ENCODE peak calls at places on chromosome 4, in four cellular contexts. E is IMR-90, I is H1, P is H9. C is an unnamed sample.

GRCh38 chr4:140188975-140189374 is 35.0 kb upstream of the MAML3 start:
- DNase-seq in E (peak; percentile 64), I (no peak), P (no peak), C (no peak)

GRCh38 chr4:68271851-68272756 is 26.6 kb upstream of the TMPRSS11B start:
- DNase-seq in E (peak; percentile 73), I (no peak), P (peak; percentile 32), C (peak; percentile 87)

GRCh38 chr4:68735106-68735505 is 64.7 kb upstream of the UGT2B15 start:
- DNase-seq in E (no peak), I (no peak), P (no peak), C (no peak)

GRCh38 chr4:140426610-140427103 is 791 bp downstream of the CLGN start:
- DNase-seq in E (no peak), I (no peak), P (no peak), C (peak; percentile 78)

GRCh38 chr4:3041192-3042142 is 32.9 kb downstream of the HTT-AS start:
- DNase-seq in E (peak; percentile 48), I (no peak), P (peak; percentile 55), C (peak; percentile 26)

GRCh38 chr4:152860057-152860456 is 76.1 kb upstream of the FHDC1 start:
- DNase-seq in E (no peak), I (no peak), P (no peak), C (peak; percentile 83)

GRCh38 chr4:66927937-66928336 is 617.4 kb downstream of the CENPC start:
- DNase-seq in E (no peak), I (no peak), P (no peak), C (no peak)

GRCh38 chr4:88244821-88245579 is 39.4 kb downstream of the PPM1K start:
- DNase-seq in E (no peak), I (no peak), P (no peak), C (no peak)

GRCh38 chr4:56372774-56373173 is 14.5 kb downstream of the AASDH start:
- DNase-seq in E (peak; percentile 57), I (no peak), P (no peak), C (no peak)

GRCh38 chr4:164595751-164596150 is 158.2 kb upstream of the SMIM31 start:
- DNase-seq in E (no peak), I (no peak), P (no peak), C (no peak)

GRCh38 chr4:83751336-83751949 is 215.5 kb downstream of the GPAT3 start:
- DNase-seq in E (no peak), I (no peak), P (no peak), C (peak; percentile 69)

GRCh38 chr4:105140684-105141490 is 5.8 kb upstream of the TET2 start:
- DNase-seq in E (no peak), I (no peak), P (no peak), C (peak; percentile 48)

GRCh38 chr4:13601060-13601459 is 26.5 kb downstream of the BOD1L1 start:
- DNase-seq in E (no peak), I (no peak), P (no peak), C (no peak)

GRCh38 chr4:67545199-67545995 is at the start of gene CENPC:
- DNase-seq in E (peak; percentile 97), I (peak; percentile 91), P (peak; percentile 99), C (peak; percentile 99)

GRCh38 chr4:57065730-57066482 is 44.3 kb downstream of the IGFBP7 start:
- DNase-seq in E (peak; percentile 41), I (no peak), P (no peak), C (no peak)

GRCh38 chr4:71026086-71026485 is 32.6 kb downstream of the DCK start:
- DNase-seq in E (peak; percentile 90), I (no peak), P (no peak), C (no peak)

GRCh38 chr4:121582296-121582695 is 114.5 kb downstream of the ANXA5 start:
- DNase-seq in E (no peak), I (no peak), P (no peak), C (no peak)

GRCh38 chr4:54189140-54189539 is 40.0 kb upstream of the PDGFRA start:
- DNase-seq in E (peak; percentile 64), I (no peak), P (no peak), C (no peak)

GRCh38 chr4:69360271-69360670 is 80.0 kb downstream of the UGT2B28 start:
- DNase-seq in E (no peak), I (no peak), P (no peak), C (no peak)

GRCh38 chr4:151417766-151418376 is 8.9 kb downstream of the FHIP1A start:
- DNase-seq in E (no peak), I (no peak), P (no peak), C (peak; percentile 54)

GRCh38 chr4:110197421-110198398 is 705 bp downstream of the ELOVL6 start:
- DNase-seq in E (peak; percentile 39), I (no peak), P (peak; percentile 39), C (peak; percentile 81)

GRCh38 chr4:25351777-25352421 is 25.2 kb upstream of the ANAPC4 start:
- DNase-seq in E (peak; percentile 72), I (peak; percentile 23), P (no peak), C (peak; percentile 84)
- H4K5ac ChIP-seq in E (no peak overlapping the region), I (no peak overlapping the region), P (no peak overlapping the region), C (no peak overlapping the region)

GRCh38 chr4:6875431-6875831 is 34.2 kb upstream of the TBC1D14 start:
- DNase-seq in E (no peak), I (no peak), P (no peak), C (no peak)

GRCh38 chr4:6868386-6868785 is 41.2 kb upstream of the TBC1D14 start:
- DNase-seq in E (no peak), I (no peak), P (no peak), C (no peak)

GRCh38 chr4:6873792-6874461 is 35.7 kb upstream of the TBC1D14 start:
- DNase-seq in E (peak; percentile 62), I (no peak), P (peak; percentile 75), C (peak; percentile 70)

GRCh38 chr4:6873291-6873690 is 36.3 kb upstream of the TBC1D14 start:
- DNase-seq in E (no peak), I (no peak), P (no peak), C (no peak)

DNA sequence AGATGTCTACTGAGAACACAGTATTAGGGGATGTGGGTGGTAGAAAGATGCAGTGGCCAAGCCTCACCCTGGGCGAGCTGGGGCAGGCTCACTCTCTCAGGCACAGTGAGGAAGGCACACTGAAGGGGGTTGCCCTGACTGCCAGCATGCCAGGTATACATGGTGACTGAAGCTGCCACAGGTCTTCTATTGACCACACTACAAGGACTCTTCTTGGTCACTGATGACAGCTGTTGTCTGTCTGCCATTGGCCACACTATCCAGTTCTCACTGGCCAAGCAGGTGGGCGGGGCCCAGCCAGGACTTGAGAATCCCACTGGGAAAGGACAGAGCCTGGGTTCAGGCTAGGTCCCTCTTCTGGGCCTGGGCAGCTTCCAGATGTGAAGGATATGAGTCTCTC is 39.7 kb upstream of the TBC1D14 start:
- DNase-seq in E (no peak), I (no peak), P (no peak), C (no peak)
- H3K4me2 ChIP-seq in E (no peak overlapping the region), I (no peak overlapping the region), P (no peak overlapping the region), C (no peak overlapping the region)

GRCh38 chr4:23539969-23540368 is 349.9 kb downstream of the PPARGC1A start:
- DNase-seq in E (no peak), I (no peak), P (no peak), C (no peak)
- H4K5ac ChIP-seq in E (no peak overlapping the region), I (no peak overlapping the region), P (no peak overlapping the region), C (no peak overlapping the region)

DNA sequence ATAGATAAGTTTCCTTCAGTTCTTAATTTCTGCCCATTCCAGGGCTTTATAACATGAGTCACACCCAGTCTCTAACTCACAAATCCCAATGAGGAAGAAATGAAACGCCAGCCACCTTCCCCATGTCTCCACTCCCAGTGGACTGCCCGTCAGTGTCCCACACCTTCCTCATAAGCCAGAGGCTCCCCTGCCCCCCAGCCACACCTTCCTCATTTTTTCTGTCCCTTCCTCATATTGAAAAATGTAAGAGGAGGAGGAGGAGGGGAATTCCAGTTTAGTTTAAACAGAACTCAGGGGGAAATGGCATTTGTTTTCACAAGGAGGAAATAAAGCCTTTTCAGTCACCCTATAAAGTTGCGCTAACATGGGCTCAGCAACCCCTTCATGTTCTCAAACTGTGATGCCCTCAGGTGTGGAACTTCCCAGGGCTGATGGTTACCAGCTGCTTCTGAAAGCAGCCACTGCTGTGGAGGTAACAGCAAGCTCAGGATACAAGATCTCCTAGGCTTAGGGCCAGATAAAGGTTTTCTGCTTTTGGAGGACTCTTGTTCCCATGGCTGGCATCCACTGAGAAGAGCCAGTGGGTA is 97.8 kb downstream of the PARM1 start:
- DNase-seq in E (no peak), I (no peak), P (no peak), C (no peak)
- H3K4me2 ChIP-seq in E (no peak overlapping the region), I (no peak overlapping the region), P (no peak overlapping the region), C (no peak overlapping the region)

C was measured in mesendoderm.